ENCODE peak calls at places on chromosomes 5 and 9, in nine cellular contexts. P is GM23248; Z is stomach; V is CD8-positive, alpha-beta memory T cell; O is ovary; I is aorta; A is heart right ventricle; X is left ventricle myocardium inferior; B is A549. Y is an unnamed sample.

GRCh38 chr5:131685514-131686171 is 50.6 kb upstream of the RAPGEF6 start:
- DNase-seq in A (no peak), O (no peak), V (no peak), I (no peak), P (peak; percentile 43), Z (no peak), B (no peak), X (no peak), Y (no peak)

GRCh38 chr5:160030631-160031377 is 21.9 kb downstream of the TTC1 start:
- DNase-seq in X (no peak), Z (no peak), A (no peak), P (peak; percentile 38), I (no peak), B (no peak), O (no peak), V (no peak), Y (no peak)

GRCh38 chr5:160675988-160676387 is 176.0 kb downstream of the ATP10B start:
- DNase-seq in X (no peak), B (no peak), Z (no peak), V (no peak), I (no peak), A (no peak), O (no peak), P (no peak), Y (no peak)

GRCh38 chr5:108688487-108688886 is 59.2 kb upstream of the FER start:
- DNase-seq in X (no peak), A (no peak), O (no peak), I (no peak), P (no peak), V (no peak), B (no peak), Z (no peak), Y (no peak)

GRCh38 chr5:44632344-44632743 is 176.4 kb upstream of the MRPS30 start:
- DNase-seq in B (no peak), X (no peak), Z (no peak), A (no peak), O (no peak), P (no peak), I (no peak), V (no peak), Y (no peak)

GRCh38 chr9:119197858-119198607 is 171.2 kb downstream of the BRINP1 start:
- DNase-seq in B (no peak), V (no peak), O (no peak), P (no peak), X (no peak), A (no peak), Z (no peak), I (no peak), Y (no peak)

GRCh38 chr5:95848701-95849100 is 26.2 kb upstream of the GLRX start:
- DNase-seq in I (no peak), V (no peak), P (peak; percentile 91), O (no peak), A (no peak), X (no peak), B (no peak), Z (no peak), Y (no peak)

GRCh38 chr5:157198277-157199058 is 17.8 kb downstream of the ITK start:
- DNase-seq in B (no peak), A (no peak), Z (peak; percentile 29), I (no peak), V (peak; percentile 47), P (no peak), X (no peak), O (no peak), Y (no peak)

GRCh38 chr9:112487008-112487798 is 576 bp downstream of the KIAA1958 start:
- DNase-seq in O (peak; percentile 74), A (peak; percentile 40), P (peak; percentile 76), V (peak; percentile 38), B (peak; percentile 62), Z (peak; percentile 65), X (peak; percentile 60), I (peak; percentile 74), Y (peak; percentile 89)

GRCh38 chr5:16690243-16690839 is 73.5 kb upstream of the RETREG1 start:
- DNase-seq in O (no peak), V (no peak), B (peak; percentile 54), P (peak; percentile 69), A (peak; percentile 29), I (no peak), X (no peak), Z (no peak), Y (no peak)

GRCh38 chr5:68950111-68950510 is 143.7 kb upstream of the SLC30A5 start:
- DNase-seq in I (no peak), O (no peak), A (no peak), Z (no peak), B (no peak), V (no peak), X (no peak), P (no peak), Y (no peak)

GRCh38 chr5:1444361-1445189 is 665 bp downstream of the SLC6A3 start:
- DNase-seq in V (no peak), B (no peak), A (no peak), X (no peak), O (no peak), Z (peak; percentile 14), I (no peak), P (no peak), Y (peak; percentile 63)

GRCh38 chr5:126972062-126972895 is 58.1 kb downstream of the MARCHF3 start:
- DNase-seq in A (no peak), X (no peak), P (no peak), V (peak; percentile 47), B (no peak), Z (no peak), O (no peak), I (no peak), Y (no peak)

GRCh38 chr9:79572032-79572890 is 496 bp downstream of the TLE4 start:
- DNase-seq in I (peak; percentile 50), A (no peak), Z (peak; percentile 59), O (peak; percentile 40), V (no peak), B (peak; percentile 33), P (peak; percentile 89), X (peak; percentile 32), Y (peak; percentile 87)

GRCh38 chr5:16431482-16431881 is 34.1 kb downstream of the ZNF622 start:
- DNase-seq in X (no peak), P (no peak), V (no peak), Z (no peak), I (no peak), O (no peak), B (no peak), A (no peak), Y (no peak)

GRCh38 chr5:158522001-158522400 is 577.7 kb downstream of the EBF1 start:
- DNase-seq in O (no peak), I (no peak), P (peak; percentile 80), X (no peak), Z (no peak), V (no peak), B (no peak), A (no peak), Y (no peak)

GRCh38 chr5:138641547-138642298 is 66.5 kb upstream of the HSPA9 start:
- DNase-seq in I (peak; percentile 80), B (peak; percentile 65), A (peak; percentile 68), P (peak; percentile 86), O (peak; percentile 27), V (peak; percentile 41), X (peak; percentile 55), Z (peak; percentile 83), Y (no peak)

GRCh38 chr9:86918556-86918955 is 28.8 kb downstream of the GAS1 start:
- DNase-seq in P (peak; percentile 7), A (no peak), B (no peak), X (no peak), V (no peak), I (no peak), O (no peak), Z (no peak), Y (no peak)

GRCh38 chr5:98930972-98931762 is 2.4 kb upstream of the CHD1 start:
- DNase-seq in Z (no peak), A (no peak), O (no peak), I (no peak), P (no peak), V (no peak), X (no peak), B (no peak), Y (no peak)

DNA sequence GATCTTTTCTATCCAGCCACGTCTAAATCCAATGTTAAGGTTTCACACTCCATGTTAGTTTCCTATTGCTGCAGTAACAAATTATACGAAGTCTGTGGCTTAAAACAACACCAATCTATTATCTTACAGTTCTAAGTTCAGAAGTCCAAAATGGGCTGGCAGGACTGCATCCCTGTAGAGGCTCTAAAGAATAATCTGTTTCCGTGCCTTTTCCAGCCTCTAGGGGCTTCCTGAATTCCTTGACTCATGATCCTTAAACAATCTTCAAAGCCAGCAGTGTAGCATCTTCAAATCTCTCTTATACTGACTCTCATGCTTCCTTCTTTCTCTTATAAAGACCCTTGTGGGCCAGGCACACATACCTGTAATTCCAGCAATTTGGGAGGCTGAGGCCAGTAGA is 6.8 kb downstream of the PLGRKT start:
- DNase-seq in Z (no peak), A (no peak), P (peak; percentile 16), B (no peak), I (no peak), X (no peak), V (no peak), O (no peak), Y (no peak)
- H3K27ac ChIP-seq in Z (no peak overlapping the region), A (no peak overlapping the region), P (no peak overlapping the region), B (no peak overlapping the region), I (no peak overlapping the region), X (no peak overlapping the region), V (no peak overlapping the region), O (no peak overlapping the region), Y (no peak overlapping the region)

DNA sequence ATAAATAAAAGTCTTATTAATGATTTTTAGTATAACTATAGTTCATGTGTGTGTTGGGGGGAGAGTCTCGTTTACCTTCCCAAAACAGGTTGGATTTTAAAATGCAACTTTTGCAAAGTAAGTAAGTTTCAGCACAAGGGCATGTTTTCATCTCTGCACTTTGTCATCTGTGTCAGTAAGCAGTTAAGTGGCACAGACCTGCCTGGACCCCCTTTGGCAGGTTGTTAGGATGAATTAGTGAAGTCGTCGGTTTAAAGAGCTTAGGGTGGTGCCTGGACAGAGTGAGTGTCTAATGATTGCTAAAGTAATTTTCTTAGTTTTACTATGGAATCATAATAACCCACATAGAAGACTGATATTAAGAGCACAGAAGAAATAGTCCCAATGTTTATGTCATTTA is 74.9 kb downstream of the TRIO start:
- DNase-seq in Z (no peak), O (no peak), V (no peak), I (no peak), X (no peak), P (no peak), B (no peak), A (no peak), Y (no peak)
- H3K4me3 ChIP-seq in Z (no peak overlapping the region), O (no peak overlapping the region), V (no peak overlapping the region), I (no peak overlapping the region), X (no peak overlapping the region), P (no peak overlapping the region), B (no peak overlapping the region), A (no peak overlapping the region), Y (no peak overlapping the region)

GRCh38 chr5:150649828-150650712 is 9.6 kb downstream of the SYNPO start:
- DNase-seq in Z (no peak), P (no peak), V (no peak), O (no peak), A (no peak), I (peak; percentile 49), B (no peak), X (no peak), Y (peak; percentile 70)
- H3K4me1 ChIP-seq in Z (peaks cover 16% of the 10 kb centered on the region), P (peaks cover 18% of the 10 kb centered on the region), V (no peaks in the 10 kb centered on the region), O (peaks cover 28% of the 10 kb centered on the region), A (peaks cover 99% of the 10 kb centered on the region), I (peaks cover 4% of the 10 kb centered on the region), B (peaks cover 50% of the 10 kb centered on the region), X (peaks cover 88% of the 10 kb centered on the region), Y (peaks cover 14% of the 10 kb centered on the region)

DNA sequence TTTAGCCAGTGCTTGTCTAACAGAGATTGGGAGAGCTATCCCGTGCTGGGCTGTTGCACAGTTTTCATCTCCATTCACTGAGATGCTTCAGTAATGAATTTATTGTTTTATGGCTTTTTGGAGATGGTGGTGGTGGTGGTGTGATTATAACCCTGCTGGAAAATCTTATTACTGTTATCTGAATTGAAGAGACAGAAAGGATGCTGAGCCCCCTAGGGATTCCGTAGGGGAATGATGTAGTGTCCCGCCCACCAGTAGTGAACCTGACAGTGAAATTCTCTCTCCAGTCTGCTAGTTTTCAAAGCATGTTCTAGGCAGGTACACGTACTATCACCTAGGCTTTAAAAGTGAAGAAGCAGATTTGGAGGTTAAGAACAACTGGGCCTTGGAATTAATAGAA is 1.9 kb downstream of the RAI14 start:
- DNase-seq in B (peak; percentile 34), X (no peak), P (peak; percentile 64), A (no peak), V (no peak), I (no peak), Z (no peak), O (no peak), Y (no peak)
- H3K27ac ChIP-seq in B (peak overlapping the region; percentile 98), X (peak overlapping the region; percentile 92), P (peak overlapping the region; percentile 94), A (no peak overlapping the region), V (no peak overlapping the region), I (no peak overlapping the region), Z (peak overlapping the region; percentile 97), O (no peak overlapping the region), Y (no peak overlapping the region)